ENCODE peak calls at places on chromosomes 4 and X, in ten cellular contexts. One of them, this sample, is unnamed. For H3K4me1, the result is how much of the 10 kb centered on the place peaks cover.

GRCh38 chr4:77127837-77128621 is 29.0 kb upstream of the CCNG2 start:
- DNase-seq in sigmoid colon: no peak
- DNase-seq in naive thymus-derived CD4-positive, alpha-beta T cell: no peak
- DNase-seq in neural progenitor cell: no peak
- DNase-seq in heart left ventricle: no peak
- DNase-seq in aorta: no peak
- DNase-seq in neuronal stem cell: no peak
- DNase-seq in H9: no peak
- DNase-seq in transverse colon: no peak
- DNase-seq in Panc1: no peak
- DNase-seq in this sample: no peak

GRCh38 chr4:36841583-36842326 is 402.8 kb upstream of the NWD2 start:
- DNase-seq in H9: no peak
- DNase-seq in heart left ventricle: no peak
- DNase-seq in sigmoid colon: no peak
- DNase-seq in neuronal stem cell: no peak
- DNase-seq in transverse colon: no peak
- DNase-seq in naive thymus-derived CD4-positive, alpha-beta T cell: no peak
- DNase-seq in neural progenitor cell: no peak
- DNase-seq in aorta: no peak
- DNase-seq in Panc1: peak
- DNase-seq in this sample: no peak

GRCh38 chr4:163694385-163694784 is 199.9 kb downstream of the TMA16 start:
- DNase-seq in naive thymus-derived CD4-positive, alpha-beta T cell: no peak
- DNase-seq in Panc1: no peak
- DNase-seq in sigmoid colon: no peak
- DNase-seq in aorta: no peak
- DNase-seq in heart left ventricle: no peak
- DNase-seq in neural progenitor cell: no peak
- DNase-seq in H9: no peak
- DNase-seq in neuronal stem cell: no peak
- DNase-seq in transverse colon: no peak
- DNase-seq in this sample: no peak

GRCh38 chr4:180542445-180543100 is 1700.6 kb upstream of the TENM3 start:
- DNase-seq in Panc1: no peak
- DNase-seq in neuronal stem cell: no peak
- DNase-seq in neural progenitor cell: no peak
- DNase-seq in sigmoid colon: no peak
- DNase-seq in transverse colon: no peak
- DNase-seq in H9: no peak
- DNase-seq in aorta: no peak
- DNase-seq in heart left ventricle: no peak
- DNase-seq in naive thymus-derived CD4-positive, alpha-beta T cell: no peak
- DNase-seq in this sample: peak

GRCh38 chr4:68175562-68176155 is 46.0 kb upstream of the TMPRSS11F start:
- DNase-seq in neuronal stem cell: peak
- DNase-seq in neural progenitor cell: peak
- DNase-seq in transverse colon: no peak
- DNase-seq in heart left ventricle: no peak
- DNase-seq in aorta: no peak
- DNase-seq in Panc1: peak
- DNase-seq in naive thymus-derived CD4-positive, alpha-beta T cell: no peak
- DNase-seq in sigmoid colon: no peak
- DNase-seq in H9: peak
- DNase-seq in this sample: peak

GRCh38 chr4:123995939-123996338 is 599.3 kb downstream of the SPRY1 start:
- DNase-seq in transverse colon: no peak
- DNase-seq in neuronal stem cell: no peak
- DNase-seq in naive thymus-derived CD4-positive, alpha-beta T cell: no peak
- DNase-seq in aorta: no peak
- DNase-seq in heart left ventricle: no peak
- DNase-seq in neural progenitor cell: no peak
- DNase-seq in Panc1: no peak
- DNase-seq in H9: no peak
- DNase-seq in sigmoid colon: no peak
- DNase-seq in this sample: no peak

GRCh38 chr4:146159384-146160058 is 16.0 kb upstream of the LSM6 start:
- DNase-seq in heart left ventricle: no peak
- DNase-seq in neuronal stem cell: no peak
- DNase-seq in sigmoid colon: no peak
- DNase-seq in aorta: no peak
- DNase-seq in neural progenitor cell: no peak
- DNase-seq in H9: no peak
- DNase-seq in Panc1: no peak
- DNase-seq in naive thymus-derived CD4-positive, alpha-beta T cell: no peak
- DNase-seq in transverse colon: no peak
- DNase-seq in this sample: no peak

GRCh38 chrX:63918611-63919010 is 133.6 kb upstream of the ARHGEF9 start:
- DNase-seq in sigmoid colon: no peak
- DNase-seq in transverse colon: no peak
- DNase-seq in heart left ventricle: no peak
- DNase-seq in aorta: no peak
- DNase-seq in neuronal stem cell: no peak
- DNase-seq in naive thymus-derived CD4-positive, alpha-beta T cell: no peak
- DNase-seq in Panc1: no peak
- DNase-seq in H9: no peak
- DNase-seq in neural progenitor cell: peak
- DNase-seq in this sample: peak

GRCh38 chrX:100381613-100382012 is 28.5 kb downstream of the PCDH19 start:
- DNase-seq in transverse colon: no peak
- DNase-seq in neural progenitor cell: no peak
- DNase-seq in naive thymus-derived CD4-positive, alpha-beta T cell: no peak
- DNase-seq in aorta: no peak
- DNase-seq in heart left ventricle: no peak
- DNase-seq in sigmoid colon: no peak
- DNase-seq in Panc1: no peak
- DNase-seq in neuronal stem cell: no peak
- DNase-seq in H9: no peak
- DNase-seq in this sample: no peak

GRCh38 chr4:139082750-139083532 is 67.4 kb downstream of the NOCT start:
- DNase-seq in H9: peak
- DNase-seq in heart left ventricle: peak
- DNase-seq in naive thymus-derived CD4-positive, alpha-beta T cell: peak
- DNase-seq in neural progenitor cell: peak
- DNase-seq in aorta: peak
- DNase-seq in Panc1: peak
- DNase-seq in neuronal stem cell: peak
- DNase-seq in transverse colon: peak
- DNase-seq in sigmoid colon: peak
- DNase-seq in this sample: peak

GRCh38 chrX:70038951-70039350 is 10.8 kb downstream of the AWAT2 start:
- DNase-seq in Panc1: no peak
- DNase-seq in transverse colon: no peak
- DNase-seq in H9: no peak
- DNase-seq in neuronal stem cell: no peak
- DNase-seq in naive thymus-derived CD4-positive, alpha-beta T cell: no peak
- DNase-seq in aorta: no peak
- DNase-seq in heart left ventricle: no peak
- DNase-seq in sigmoid colon: no peak
- DNase-seq in neural progenitor cell: no peak
- DNase-seq in this sample: peak

GRCh38 chr4:79682161-79682560 is 274.1 kb upstream of the GK2 start:
- DNase-seq in H9: no peak
- DNase-seq in Panc1: no peak
- DNase-seq in aorta: no peak
- DNase-seq in sigmoid colon: no peak
- DNase-seq in neural progenitor cell: no peak
- DNase-seq in heart left ventricle: no peak
- DNase-seq in neuronal stem cell: no peak
- DNase-seq in transverse colon: no peak
- DNase-seq in naive thymus-derived CD4-positive, alpha-beta T cell: no peak
- DNase-seq in this sample: no peak

GRCh38 chr4:3207531-3208037 is 41.4 kb upstream of the MSANTD1 start:
- DNase-seq in neural progenitor cell: no peak
- DNase-seq in aorta: no peak
- DNase-seq in naive thymus-derived CD4-positive, alpha-beta T cell: no peak
- DNase-seq in Panc1: no peak
- DNase-seq in H9: no peak
- DNase-seq in sigmoid colon: no peak
- DNase-seq in neuronal stem cell: no peak
- DNase-seq in heart left ventricle: no peak
- DNase-seq in transverse colon: no peak
- DNase-seq in this sample: no peak

GRCh38 chr4:186642998-186643397 is 80.7 kb downstream of the FAT1 start:
- DNase-seq in sigmoid colon: no peak
- DNase-seq in neural progenitor cell: no peak
- DNase-seq in naive thymus-derived CD4-positive, alpha-beta T cell: no peak
- DNase-seq in heart left ventricle: no peak
- DNase-seq in H9: no peak
- DNase-seq in Panc1: no peak
- DNase-seq in transverse colon: no peak
- DNase-seq in aorta: no peak
- DNase-seq in neuronal stem cell: no peak
- DNase-seq in this sample: no peak
- H3K4me1 ChIP-seq in sigmoid colon: under half
- H3K4me1 ChIP-seq in neural progenitor cell: under half
- H3K4me1 ChIP-seq in naive thymus-derived CD4-positive, alpha-beta T cell: under half
- H3K4me1 ChIP-seq in heart left ventricle: under half
- H3K4me1 ChIP-seq in H9: under half
- H3K4me1 ChIP-seq in Panc1: under half
- H3K4me1 ChIP-seq in transverse colon: under half
- H3K4me1 ChIP-seq in aorta: under half
- H3K4me1 ChIP-seq in neuronal stem cell: under half
- H3K4me1 ChIP-seq in this sample: under half

DNA sequence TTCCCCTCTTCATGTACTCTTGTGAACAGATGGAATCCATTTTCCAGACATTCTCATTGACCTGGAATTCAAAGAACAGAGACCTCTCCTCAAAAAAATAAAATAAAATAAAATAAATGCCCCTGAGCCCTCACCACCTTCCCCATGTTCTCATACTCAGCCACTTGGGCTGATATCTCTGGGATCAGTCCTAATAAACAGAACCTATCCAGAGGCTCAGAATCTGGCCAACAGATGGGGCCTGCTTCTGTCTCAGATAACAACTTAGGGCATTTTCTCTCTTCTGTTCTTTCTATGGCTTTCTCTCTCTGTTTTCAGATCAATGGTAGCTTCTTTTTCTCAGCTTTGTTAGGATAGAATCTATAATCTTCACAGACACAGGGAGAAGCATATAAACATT is 907.0 kb downstream of the FAT4 start:
- DNase-seq in sigmoid colon: no peak
- DNase-seq in neuronal stem cell: no peak
- DNase-seq in neural progenitor cell: no peak
- DNase-seq in transverse colon: no peak
- DNase-seq in aorta: no peak
- DNase-seq in heart left ventricle: no peak
- DNase-seq in H9: no peak
- DNase-seq in Panc1: no peak
- DNase-seq in naive thymus-derived CD4-positive, alpha-beta T cell: no peak
- DNase-seq in this sample: no peak
- H3K4me1 ChIP-seq in sigmoid colon: under half
- H3K4me1 ChIP-seq in neuronal stem cell: under half
- H3K4me1 ChIP-seq in neural progenitor cell: under half
- H3K4me1 ChIP-seq in transverse colon: under half
- H3K4me1 ChIP-seq in aorta: under half
- H3K4me1 ChIP-seq in heart left ventricle: under half
- H3K4me1 ChIP-seq in H9: under half
- H3K4me1 ChIP-seq in Panc1: under half
- H3K4me1 ChIP-seq in naive thymus-derived CD4-positive, alpha-beta T cell: under half
- H3K4me1 ChIP-seq in this sample: under half

GRCh38 chr4:140082399-140082758 is 71.6 kb downstream of the MAML3 start:
- DNase-seq in H9: no peak
- DNase-seq in neural progenitor cell: no peak
- DNase-seq in naive thymus-derived CD4-positive, alpha-beta T cell: no peak
- DNase-seq in transverse colon: no peak
- DNase-seq in Panc1: no peak
- DNase-seq in aorta: no peak
- DNase-seq in heart left ventricle: no peak
- DNase-seq in sigmoid colon: no peak
- DNase-seq in neuronal stem cell: no peak
- DNase-seq in this sample: no peak

GRCh38 chr4:140083320-140083719 is 70.7 kb downstream of the MAML3 start:
- DNase-seq in transverse colon: no peak
- DNase-seq in H9: no peak
- DNase-seq in Panc1: no peak
- DNase-seq in sigmoid colon: no peak
- DNase-seq in neuronal stem cell: no peak
- DNase-seq in neural progenitor cell: no peak
- DNase-seq in heart left ventricle: no peak
- DNase-seq in naive thymus-derived CD4-positive, alpha-beta T cell: no peak
- DNase-seq in aorta: no peak
- DNase-seq in this sample: no peak

GRCh38 chr4:140084426-140084825 is 69.6 kb downstream of the MAML3 start:
- DNase-seq in transverse colon: no peak
- DNase-seq in naive thymus-derived CD4-positive, alpha-beta T cell: no peak
- DNase-seq in H9: no peak
- DNase-seq in sigmoid colon: no peak
- DNase-seq in neuronal stem cell: no peak
- DNase-seq in Panc1: no peak
- DNase-seq in aorta: no peak
- DNase-seq in heart left ventricle: no peak
- DNase-seq in neural progenitor cell: no peak
- DNase-seq in this sample: no peak

GRCh38 chr4:140085924-140086323 is 68.1 kb downstream of the MAML3 start:
- DNase-seq in H9: no peak
- DNase-seq in neural progenitor cell: no peak
- DNase-seq in aorta: no peak
- DNase-seq in heart left ventricle: no peak
- DNase-seq in neuronal stem cell: no peak
- DNase-seq in transverse colon: no peak
- DNase-seq in naive thymus-derived CD4-positive, alpha-beta T cell: no peak
- DNase-seq in Panc1: no peak
- DNase-seq in sigmoid colon: no peak
- DNase-seq in this sample: no peak

DNA sequence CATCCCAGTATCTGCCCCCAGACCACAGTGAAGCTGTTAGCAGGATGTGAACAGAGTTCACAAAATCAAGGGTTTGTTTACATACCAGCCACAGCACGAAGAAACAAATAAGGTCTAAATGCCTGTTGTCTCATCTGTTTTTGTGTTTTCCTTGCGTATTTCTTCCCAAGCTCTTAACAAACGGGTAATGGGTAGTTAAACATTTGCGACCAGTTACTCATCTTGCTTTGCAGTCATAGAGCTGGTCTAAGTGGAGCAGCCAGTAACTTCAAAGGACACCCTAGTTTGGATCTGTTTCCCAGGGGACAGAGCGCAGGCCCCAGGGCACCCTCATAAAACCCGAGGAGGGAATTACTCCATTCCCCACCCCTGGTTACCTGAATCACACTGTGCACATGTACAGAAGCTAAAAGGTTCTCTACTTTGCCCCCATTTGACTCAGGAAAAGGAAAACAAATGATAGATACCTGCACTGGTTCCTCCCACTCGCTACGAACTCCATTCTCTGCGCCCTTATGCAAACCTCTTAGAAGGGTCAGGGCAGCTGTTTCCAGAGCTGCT is 68.8 kb downstream of the MAML3 start:
- DNase-seq in neuronal stem cell: no peak
- DNase-seq in naive thymus-derived CD4-positive, alpha-beta T cell: no peak
- DNase-seq in Panc1: no peak
- DNase-seq in H9: no peak
- DNase-seq in aorta: no peak
- DNase-seq in neural progenitor cell: no peak
- DNase-seq in sigmoid colon: no peak
- DNase-seq in transverse colon: no peak
- DNase-seq in heart left ventricle: no peak
- DNase-seq in this sample: no peak
- H3K4me1 ChIP-seq in neuronal stem cell: under half
- H3K4me1 ChIP-seq in naive thymus-derived CD4-positive, alpha-beta T cell: under half
- H3K4me1 ChIP-seq in Panc1: half or more
- H3K4me1 ChIP-seq in H9: under half
- H3K4me1 ChIP-seq in aorta: under half
- H3K4me1 ChIP-seq in neural progenitor cell: under half
- H3K4me1 ChIP-seq in sigmoid colon: under half
- H3K4me1 ChIP-seq in transverse colon: under half
- H3K4me1 ChIP-seq in heart left ventricle: under half
- H3K4me1 ChIP-seq in this sample: under half

GRCh38 chr4:87080462-87080861 is 140.0 kb downstream of the KLHL8 start:
- DNase-seq in naive thymus-derived CD4-positive, alpha-beta T cell: no peak
- DNase-seq in neural progenitor cell: no peak
- DNase-seq in aorta: no peak
- DNase-seq in heart left ventricle: no peak
- DNase-seq in neuronal stem cell: no peak
- DNase-seq in H9: no peak
- DNase-seq in sigmoid colon: no peak
- DNase-seq in transverse colon: no peak
- DNase-seq in Panc1: no peak
- DNase-seq in this sample: no peak
- H3K4me1 ChIP-seq in naive thymus-derived CD4-positive, alpha-beta T cell: under half
- H3K4me1 ChIP-seq in neural progenitor cell: under half
- H3K4me1 ChIP-seq in aorta: under half
- H3K4me1 ChIP-seq in heart left ventricle: half or more
- H3K4me1 ChIP-seq in neuronal stem cell: under half
- H3K4me1 ChIP-seq in H9: under half
- H3K4me1 ChIP-seq in sigmoid colon: half or more
- H3K4me1 ChIP-seq in transverse colon: under half
- H3K4me1 ChIP-seq in Panc1: under half
- H3K4me1 ChIP-seq in this sample: under half

This sample was measured in HAP-1.